ENCODE peak calls at places on chromosome 1, in ten cellular contexts. T is astrocyte of the spinal cord, Q is kidney epithelial cell, F is BJ, I is colonic mucosa, W is OCI-LY7, R is AG09309, C is tibial artery, M is small intestine, U is astrocyte of the cerebellum. E is an unnamed sample.

GRCh38 chr1:74197657-74198552 is at the start of the genes FPGT and LRRIQ3:
- DNase-seq in T (peak; percentile 97), Q (peak; percentile 72), F (peak; percentile 75), I (peak; percentile 96), W (peak; percentile 95), R (peak; percentile 72), C (peak; percentile 97), M (peak; percentile 95), U (peak; percentile 83), E (peak; percentile 72)

GRCh38 chr1:32339363-32339978 is 3.4 kb upstream of the MARCKSL1 start:
- DNase-seq in T (peak; percentile 47), Q (no peak), F (no peak), I (no peak), W (no peak), R (no peak), C (no peak), M (no peak), U (no peak), E (no peak)

GRCh38 chr1:55898191-55898590 is 681.2 kb downstream of the PLPP3 start:
- DNase-seq in T (peak; percentile 20), Q (peak; percentile 5), F (peak; percentile 71), I (no peak), W (no peak), R (peak; percentile 93), C (no peak), M (no peak), U (no peak), E (peak; percentile 59)

GRCh38 chr1:10155087-10155712 is 55.2 kb upstream of the KIF1B start:
- DNase-seq in T (no peak), Q (no peak), F (no peak), I (no peak), W (no peak), R (no peak), C (peak; percentile 39), M (no peak), U (no peak), E (no peak)

GRCh38 chr1:59752556-59753412 is 62.0 kb upstream of the HOOK1 start:
- DNase-seq in T (no peak), Q (no peak), F (no peak), I (no peak), W (no peak), R (no peak), C (no peak), M (no peak), U (no peak), E (no peak)

GRCh38 chr1:226798427-226799411 is 59.6 kb upstream of the ITPKB start:
- DNase-seq in T (no peak), Q (no peak), F (no peak), I (no peak), W (peak; percentile 42), R (no peak), C (no peak), M (peak; percentile 52), U (no peak), E (no peak)

GRCh38 chr1:160070243-160071163 is 543 bp upstream of the KCNJ10 start:
- DNase-seq in T (peak; percentile 54), Q (no peak), F (no peak), I (peak; percentile 69), W (peak; percentile 84), R (no peak), C (peak; percentile 81), M (peak; percentile 48), U (peak; percentile 18), E (no peak)

GRCh38 chr1:41492341-41492848 is 7.9 kb upstream of the EDN2 start:
- DNase-seq in T (no peak), Q (no peak), F (no peak), I (no peak), W (peak; percentile 41), R (no peak), C (no peak), M (peak; percentile 64), U (no peak), E (no peak)

GRCh38 chr1:927234-927633 is 3.5 kb downstream of the SAMD11 start:
- DNase-seq in T (no peak), Q (no peak), F (no peak), I (no peak), W (no peak), R (no peak), C (no peak), M (no peak), U (no peak), E (no peak)

GRCh38 chr1:923991-924618 is 382 bp downstream of the SAMD11 start:
- DNase-seq in T (no peak), Q (no peak), F (no peak), I (no peak), W (no peak), R (no peak), C (no peak), M (no peak), U (no peak), E (no peak)

GRCh38 chr1:927741-928140 is 4.0 kb downstream of the SAMD11 start:
- DNase-seq in T (no peak), Q (no peak), F (no peak), I (no peak), W (no peak), R (no peak), C (no peak), M (no peak), U (no peak), E (no peak)

GRCh38 chr1:924619-925323 is 1.0 kb downstream of the SAMD11 start:
- DNase-seq in T (no peak), Q (no peak), F (no peak), I (no peak), W (no peak), R (no peak), C (no peak), M (no peak), U (no peak), E (no peak)

GRCh38 chr1:925532-926421 is 2.1 kb downstream of the SAMD11 start:
- DNase-seq in T (no peak), Q (no peak), F (no peak), I (no peak), W (no peak), R (no peak), C (no peak), M (no peak), U (no peak), E (no peak)
- H3K4me3 ChIP-seq in T (peak overlapping the region; percentile 52), Q (peak overlapping the region; percentile 41), F (peak overlapping the region; percentile 61), I (no peak overlapping the region), W (no peak overlapping the region), R (peak overlapping the region; percentile 70), C (peak overlapping the region; percentile 50), M (peak overlapping the region; percentile 52), U (peak overlapping the region; percentile 59), E (peak overlapping the region; percentile 59)

GRCh38 chr1:107477233-107477632 is 336.4 kb downstream of the NTNG1 start:
- DNase-seq in T (no peak), Q (no peak), F (no peak), I (peak; percentile 28), W (peak; percentile 11), R (no peak), C (no peak), M (peak; percentile 5), U (no peak), E (no peak)

GRCh38 chr1:107479865-107480264 is 339.0 kb downstream of the NTNG1 start:
- DNase-seq in T (no peak), Q (no peak), F (no peak), I (no peak), W (no peak), R (no peak), C (no peak), M (no peak), U (no peak), E (no peak)

GRCh38 chr1:107473065-107473464 is 332.2 kb downstream of the NTNG1 start:
- DNase-seq in T (no peak), Q (no peak), F (no peak), I (no peak), W (no peak), R (no peak), C (no peak), M (no peak), U (no peak), E (no peak)

GRCh38 chr1:107480548-107480947 is 339.7 kb downstream of the NTNG1 start:
- DNase-seq in T (peak; percentile 5), Q (no peak), F (no peak), I (no peak), W (peak; percentile 11), R (no peak), C (no peak), M (no peak), U (no peak), E (no peak)

GRCh38 chr1:107474877-107475612 is 334.2 kb downstream of the NTNG1 start:
- DNase-seq in T (peak; percentile 5), Q (no peak), F (no peak), I (no peak), W (no peak), R (no peak), C (no peak), M (no peak), U (no peak), E (peak; percentile 27)
- H3K4me3 ChIP-seq in T (no peak overlapping the region), Q (no peak overlapping the region), F (no peak overlapping the region), I (no peak overlapping the region), W (no peak overlapping the region), R (no peak overlapping the region), C (no peak overlapping the region), M (no peak overlapping the region), U (no peak overlapping the region), E (no peak overlapping the region)

GRCh38 chr1:167207940-167208623 is 12.6 kb upstream of the POU2F1 start:
- DNase-seq in T (no peak), Q (no peak), F (no peak), I (no peak), W (peak; percentile 28), R (no peak), C (no peak), M (no peak), U (no peak), E (no peak)

GRCh38 chr1:167210966-167211674 is 9.6 kb upstream of the POU2F1 start:
- DNase-seq in T (no peak), Q (no peak), F (no peak), I (peak; percentile 47), W (no peak), R (no peak), C (no peak), M (no peak), U (no peak), E (no peak)

GRCh38 chr1:167206166-167206835 is 14.4 kb upstream of the POU2F1 start:
- DNase-seq in T (no peak), Q (no peak), F (no peak), I (no peak), W (no peak), R (no peak), C (no peak), M (no peak), U (no peak), E (no peak)

GRCh38 chr1:167209044-167209443 is 11.6 kb upstream of the POU2F1 start:
- DNase-seq in T (no peak), Q (no peak), F (no peak), I (no peak), W (peak; percentile 88), R (no peak), C (no peak), M (no peak), U (no peak), E (no peak)

DNA sequence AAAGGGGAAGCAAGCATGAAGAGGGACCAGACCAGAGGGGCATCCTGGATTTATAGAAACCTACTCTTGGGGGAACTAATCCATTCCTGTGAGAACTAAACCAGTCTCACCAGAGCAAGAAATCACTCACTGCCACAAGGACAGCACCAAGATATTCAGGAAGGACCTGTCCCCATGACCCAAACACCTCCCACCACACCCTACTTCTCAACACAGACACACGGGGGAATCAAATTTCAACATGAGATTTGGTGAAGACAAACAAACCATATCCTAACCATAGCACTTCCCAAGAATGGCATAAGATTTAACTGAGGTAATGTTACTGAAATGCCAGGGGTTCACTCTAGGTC is 12.1 kb upstream of the POU2F1 start:
- DNase-seq in T (no peak), Q (no peak), F (no peak), I (no peak), W (no peak), R (no peak), C (no peak), M (no peak), U (no peak), E (no peak)
- H3K4me3 ChIP-seq in T (no peak overlapping the region), Q (no peak overlapping the region), F (no peak overlapping the region), I (no peak overlapping the region), W (peak overlapping the region; percentile 11), R (no peak overlapping the region), C (no peak overlapping the region), M (no peak overlapping the region), U (no peak overlapping the region), E (no peak overlapping the region)

GRCh38 chr1:113999233-113999632 is 20.0 kb downstream of the OLFML3 start:
- DNase-seq in T (no peak), Q (no peak), F (no peak), I (no peak), W (no peak), R (no peak), C (no peak), M (no peak), U (no peak), E (no peak)

GRCh38 chr1:114003431-114003830 is 24.2 kb downstream of the OLFML3 start:
- DNase-seq in T (no peak), Q (no peak), F (no peak), I (no peak), W (no peak), R (no peak), C (no peak), M (no peak), U (no peak), E (no peak)

GRCh38 chr1:113998361-113998760 is 19.1 kb downstream of the OLFML3 start:
- DNase-seq in T (peak; percentile 28), Q (no peak), F (no peak), I (no peak), W (no peak), R (no peak), C (no peak), M (no peak), U (no peak), E (no peak)

GRCh38 chr1:114008352-114009041 is 29.2 kb downstream of the OLFML3 start:
- DNase-seq in T (no peak), Q (no peak), F (no peak), I (no peak), W (no peak), R (no peak), C (no peak), M (no peak), U (no peak), E (no peak)

GRCh38 chr1:114002492-114003290 is 23.4 kb downstream of the OLFML3 start:
- DNase-seq in T (no peak), Q (no peak), F (no peak), I (no peak), W (no peak), R (no peak), C (no peak), M (no peak), U (no peak), E (no peak)
- H3K4me3 ChIP-seq in T (no peak overlapping the region), Q (no peak overlapping the region), F (no peak overlapping the region), I (no peak overlapping the region), W (no peak overlapping the region), R (no peak overlapping the region), C (no peak overlapping the region), M (no peak overlapping the region), U (no peak overlapping the region), E (no peak overlapping the region)

E was measured in skeletal muscle cell.